ENCODE peak calls at places on chromosomes 13 and 19, in four cellular contexts. V is MM.1S, K is GM20000, W is mammary epithelial cell. Y is an unnamed sample.

GRCh38 chr19:22735911-22736645 is 47.9 kb downstream of the ZNF99 start:
- DNase-seq in V (no peak), K (no peak), W (no peak), Y (no peak)

GRCh38 chr13:23344923-23345322 is 88.6 kb downstream of the SACS start:
- DNase-seq in W (no peak), K (no peak), V (no peak), Y (no peak)

GRCh38 chr13:90238433-90238832 is 1109.1 kb upstream of the MIR17HG start:
- DNase-seq in V (no peak), K (no peak), W (peak), Y (no peak)

GRCh38 chr19:6890938-6891337 is 3.6 kb downstream of the ADGRE1 start:
- DNase-seq in V (no peak), K (no peak), W (no peak), Y (no peak)

GRCh38 chr13:60261432-60262351 is 98.0 kb upstream of the DIAPH3 start:
- DNase-seq in W (no peak), K (no peak), V (no peak), Y (peak)

GRCh38 chr13:27966641-27967202 is 2.4 kb downstream of the CDX2 start:
- DNase-seq in K (peak), V (no peak), W (no peak), Y (no peak)

GRCh38 chr19:41377977-41378707 is 1.8 kb downstream of the TMEM91 start:
- DNase-seq in K (peak), V (no peak), W (no peak), Y (no peak)

GRCh38 chr19:7211191-7211988 is 82.8 kb downstream of the INSR start:
- DNase-seq in W (no peak), V (no peak), K (no peak), Y (peak)

GRCh38 chr19:46221981-46222610 is 7.4 kb upstream of the IGFL1 start:
- DNase-seq in V (no peak), W (peak), K (no peak), Y (no peak)

GRCh38 chr13:46643165-46643777 is 90.3 kb downstream of the LRCH1 start:
- DNase-seq in V (no peak), K (no peak), W (no peak), Y (no peak)

GRCh38 chr13:74015137-74015536 is 119.1 kb downstream of the KLF12 start:
- DNase-seq in K (no peak), W (no peak), V (no peak), Y (no peak)

GRCh38 chr13:45885194-45885593 is 33.6 kb upstream of the SIAH3 start:
- DNase-seq in K (no peak), W (no peak), V (no peak), Y (no peak)

GRCh38 chr13:24353736-24354135 is 44.4 kb downstream of the C1QTNF9 start:
- DNase-seq in V (no peak), K (no peak), W (peak), Y (no peak)

GRCh38 chr13:102872131-102872530 is 26.3 kb downstream of the ERCC5 start:
- DNase-seq in V (no peak), W (no peak), K (no peak), Y (no peak)

GRCh38 chr19:32222594-32222993 is 122.8 kb upstream of the ZNF507 start:
- DNase-seq in K (no peak), V (no peak), W (no peak), Y (no peak)

GRCh38 chr13:113116871-113117271 is 5.7 kb upstream of the F10 start:
- DNase-seq in V (no peak), W (no peak), K (no peak), Y (no peak)

GRCh38 chr13:112903606-112904195 is 65.3 kb upstream of the MCF2L start:
- DNase-seq in K (no peak), V (no peak), W (no peak), Y (no peak)

GRCh38 chr19:55678121-55678671 is 3.2 kb downstream of the EPN1 start:
- DNase-seq in K (peak), V (peak), W (no peak), Y (no peak)

GRCh38 chr19:44757735-44758505 is 9.4 kb downstream of the BCL3 start:
- DNase-seq in V (no peak), K (no peak), W (no peak), Y (peak)
- TF ChIP-seq CTCF in V (no peak), K (no peak), W (no peak), Y (peak)

DNA sequence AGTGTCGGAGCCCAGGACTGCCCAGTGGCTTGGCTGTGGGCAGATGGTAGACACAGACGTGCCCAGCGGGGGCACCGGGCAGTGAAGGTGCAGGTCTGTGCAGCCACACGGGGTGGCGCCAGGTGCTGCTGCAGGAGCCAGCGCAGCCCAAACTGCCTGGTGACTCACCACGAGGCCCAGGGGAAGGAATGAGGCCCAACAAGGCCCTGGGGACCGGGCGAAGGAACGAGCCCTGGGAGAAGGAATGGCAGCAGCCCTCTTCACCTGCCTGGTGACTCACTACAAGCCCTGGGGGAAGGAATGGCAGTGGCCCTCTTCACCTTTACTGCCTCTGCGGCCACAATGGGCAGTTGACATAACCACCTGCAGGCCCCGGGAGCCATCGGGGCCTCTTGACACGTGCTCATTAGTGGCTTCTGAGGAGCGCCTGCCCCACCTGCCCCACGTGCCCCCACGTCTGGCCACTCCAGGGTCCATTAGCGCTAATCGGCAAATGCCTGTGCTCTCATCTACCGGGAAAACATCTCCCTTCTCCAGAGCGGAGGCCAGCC is 9.3 kb downstream of the MED16 start:
- DNase-seq in K (no peak), V (no peak), W (peak), Y (no peak)
- TF ChIP-seq CTCF in K (no peak), V (no peak), W (peak), Y (no peak)

GRCh38 chr13:31234729-31235128 is 35.0 kb downstream of the B3GLCT start:
- DNase-seq in K (no peak), V (no peak), W (no peak), Y (no peak)
- TF ChIP-seq CTCF in K (no peak), V (no peak), W (peak), Y (peak)

GRCh38 chr13:87255394-87255793 is 415.8 kb upstream of the SLITRK5 start:
- DNase-seq in V (no peak), K (no peak), W (no peak), Y (no peak)

GRCh38 chr13:87259479-87260083 is 411.6 kb upstream of the SLITRK5 start:
- DNase-seq in V (no peak), K (no peak), W (no peak), Y (no peak)
- TF ChIP-seq CTCF in V (peak), K (no peak), W (peak), Y (peak)

GRCh38 chr19:720691-721160 is 12.0 kb downstream of the PALM start:
- DNase-seq in K (no peak), V (no peak), W (no peak), Y (no peak)
- TF ChIP-seq CTCF in K (no peak), V (no peak), W (no peak), Y (no peak)

GRCh38 chr13:94233401-94233800 is 246.1 kb downstream of the DCT start:
- DNase-seq in W (peak), V (no peak), K (no peak), Y (no peak)

GRCh38 chr13:94236876-94237275 is 242.6 kb downstream of the DCT start:
- DNase-seq in V (no peak), K (no peak), W (no peak), Y (no peak)

GRCh38 chr13:94234766-94235165 is 244.7 kb downstream of the DCT start:
- DNase-seq in V (no peak), W (no peak), K (no peak), Y (no peak)

GRCh38 chr13:94233831-94234230 is 245.7 kb downstream of the DCT start:
- DNase-seq in K (no peak), V (no peak), W (no peak), Y (no peak)

DNA sequence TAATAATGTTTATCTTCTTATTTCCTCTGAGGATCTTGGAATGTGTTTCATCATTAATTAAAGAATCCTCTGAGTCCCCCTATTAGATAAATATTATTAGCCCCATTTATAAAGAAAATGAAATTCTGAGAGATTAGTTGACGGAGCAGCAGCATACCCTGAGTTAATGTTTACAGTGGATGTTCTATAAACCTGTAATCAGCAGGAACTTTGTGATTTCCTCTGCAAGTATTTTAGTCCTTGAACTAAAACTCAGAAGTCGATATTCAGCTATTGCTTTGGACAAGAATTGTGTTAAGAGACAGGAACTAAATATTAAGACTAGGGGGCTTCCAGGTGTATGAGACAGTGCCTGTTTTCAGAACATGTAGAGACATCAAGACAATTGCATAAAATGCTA is 243.3 kb downstream of the DCT start:
- DNase-seq in K (no peak), W (no peak), V (no peak), Y (no peak)
- TF ChIP-seq CTCF in K (no peak), W (no peak), V (no peak), Y (no peak)

DNA sequence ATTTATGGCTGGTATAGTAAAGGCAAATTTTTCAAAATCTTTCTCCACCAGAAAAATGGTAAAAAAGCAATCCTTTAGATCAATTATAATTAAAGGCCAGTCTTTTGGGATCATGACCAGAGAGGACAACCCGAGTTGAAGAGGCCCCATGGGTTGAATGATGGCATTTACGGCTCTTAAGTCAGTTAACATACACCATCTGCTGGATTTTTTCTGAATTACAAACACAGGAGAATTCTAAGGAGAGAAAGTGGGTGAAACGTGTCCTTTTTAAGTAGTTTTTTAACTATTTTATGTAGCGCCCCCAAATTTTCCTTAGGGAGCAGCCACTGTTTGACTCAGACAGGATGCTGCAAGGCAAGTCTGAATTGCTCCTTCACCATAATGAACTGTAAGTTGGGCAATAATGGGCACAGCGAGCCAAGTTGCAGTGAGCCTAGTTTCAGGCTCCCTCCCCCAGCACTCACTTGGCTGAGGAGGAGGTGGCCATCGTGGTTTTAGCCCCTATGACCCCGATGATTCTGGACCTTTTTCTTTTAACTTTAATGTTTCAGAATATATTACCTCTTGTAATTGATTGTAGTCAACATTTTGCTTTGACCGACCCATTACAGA is 13.6 kb upstream of the ZNF611 start:
- DNase-seq in V (no peak), W (peak), K (no peak), Y (no peak)
- TF ChIP-seq CTCF in V (peak), W (peak), K (no peak), Y (peak)

GRCh38 chr19:18254546-18255500 is 19.4 kb downstream of the IQCN start:
- DNase-seq in K (no peak), V (peak), W (no peak), Y (no peak)
- TF ChIP-seq CTCF in K (peak), V (peak), W (peak), Y (peak)

GRCh38 chr13:75541287-75541686 is 3.6 kb upstream of the COMMD6 start:
- DNase-seq in K (no peak), V (no peak), W (no peak), Y (no peak)

GRCh38 chr13:75533866-75534265 is 3.8 kb downstream of the COMMD6 start:
- DNase-seq in K (no peak), W (no peak), V (no peak), Y (no peak)

GRCh38 chr13:75541961-75542360 is 4.3 kb upstream of the COMMD6 start:
- DNase-seq in W (no peak), V (no peak), K (no peak), Y (no peak)

GRCh38 chr13:75537401-75538365 is at the start of gene COMMD6:
- DNase-seq in V (peak), W (peak), K (peak), Y (peak)
- TF ChIP-seq CTCF in V (no peak), W (no peak), K (no peak), Y (no peak)

DNA sequence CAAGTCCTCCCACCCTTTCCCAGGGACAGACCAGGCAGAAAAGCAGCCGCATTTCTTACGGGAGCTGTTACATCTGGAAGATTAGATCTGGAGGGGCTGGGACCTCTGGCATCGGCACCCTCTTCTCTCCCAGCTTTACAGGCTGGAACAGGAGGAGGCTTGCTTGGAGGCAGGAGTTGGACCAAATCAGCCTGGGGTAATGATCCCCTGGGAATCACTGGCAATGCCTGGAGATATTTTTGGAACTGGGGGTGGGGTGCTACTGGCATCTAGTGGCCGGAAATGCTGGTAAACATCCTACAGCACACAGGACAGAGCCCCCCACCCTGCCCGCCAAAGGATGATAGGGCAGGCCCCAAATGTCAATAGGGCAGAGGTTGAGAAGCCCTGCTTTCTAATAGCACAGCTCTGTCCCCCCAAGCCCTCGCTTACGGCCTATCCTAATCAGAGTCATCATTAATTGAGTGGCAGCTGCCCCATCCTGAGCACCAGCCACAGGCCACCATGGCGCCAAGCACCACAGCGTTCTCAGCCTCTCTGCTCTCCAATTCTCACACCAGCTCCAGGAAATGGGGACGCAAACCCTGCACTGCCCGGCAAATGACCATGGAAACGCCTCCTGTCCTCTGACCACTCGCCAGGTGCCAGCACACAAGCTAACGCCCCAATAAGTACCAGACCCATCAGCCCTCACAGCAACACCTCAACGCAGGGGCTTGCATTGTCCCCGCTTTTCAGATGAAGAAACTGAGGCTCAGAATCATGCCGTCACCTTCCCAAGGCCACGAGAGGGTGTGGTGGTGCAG is 20.6 kb downstream of the LRRC4B start:
- DNase-seq in K (no peak), W (no peak), V (no peak), Y (no peak)
- TF ChIP-seq CTCF in K (no peak), W (no peak), V (no peak), Y (no peak)

Y was measured in progenitor cell of endocrine pancreas.